ENCODE peak calls at places on chromosome 2, in five cellular contexts. U is keratinocyte, V is psoas muscle, K is coronary artery, Q is IMR-90. T is an unnamed sample.

GRCh38 chr2:124254621-124255020 is 229.5 kb downstream of the CNTNAP5 start:
- DNase-seq in V (no peak), U (no peak), K (no peak), Q (peak; percentile 21), T (no peak)

GRCh38 chr2:2763351-2763997 is 432.4 kb upstream of the MYT1L start:
- DNase-seq in K (no peak), U (no peak), Q (no peak), V (no peak), T (no peak)

GRCh38 chr2:72744049-72744448 is 81.8 kb downstream of the EXOC6B start:
- DNase-seq in Q (peak; percentile 67), K (no peak), V (no peak), U (no peak), T (no peak)

GRCh38 chr2:193695367-193695766 is 1500.6 kb upstream of the TMEFF2 start:
- DNase-seq in V (no peak), Q (no peak), U (no peak), K (no peak), T (no peak)

GRCh38 chr2:55922488-55922887 is 1.1 kb downstream of the EFEMP1 start:
- DNase-seq in K (no peak), U (no peak), V (no peak), Q (peak; percentile 58), T (peak; percentile 67)

GRCh38 chr2:158989165-158989564 is 20.7 kb downstream of the TANC1 start:
- DNase-seq in Q (no peak), U (no peak), K (no peak), V (no peak), T (no peak)

GRCh38 chr2:158199928-158200650 is 98.4 kb downstream of the UPP2 start:
- DNase-seq in V (no peak), Q (no peak), U (no peak), K (no peak), T (no peak)

GRCh38 chr2:179677148-179677688 is 184.2 kb downstream of the ZNF385B start:
- DNase-seq in U (no peak), Q (peak; percentile 35), V (no peak), K (no peak), T (no peak)

GRCh38 chr2:190636362-190636761 is 12.5 kb upstream of the NAB1 start:
- DNase-seq in Q (peak; percentile 75), V (no peak), U (no peak), K (no peak), T (no peak)

GRCh38 chr2:213104903-213105202 is 46.6 kb downstream of the IKZF2 start:
- DNase-seq in Q (no peak), K (no peak), U (no peak), V (no peak), T (no peak)

GRCh38 chr2:152505495-152505906 is 170.5 kb downstream of the FMNL2 start:
- DNase-seq in K (no peak), U (no peak), V (peak; percentile 35), Q (peak; percentile 41), T (no peak)

GRCh38 chr2:172083725-172084483 is 1.4 kb upstream of the DLX1 start:
- DNase-seq in Q (no peak), V (no peak), U (no peak), K (no peak), T (no peak)

GRCh38 chr2:95372845-95373244 is 29.7 kb upstream of the FAHD2A start:
- DNase-seq in Q (no peak), K (peak; percentile 53), V (no peak), U (no peak), T (peak; percentile 24)

GRCh38 chr2:59312967-59313943 is 1072.1 kb upstream of the FANCL start:
- DNase-seq in K (no peak), Q (no peak), V (no peak), U (no peak), T (no peak)

GRCh38 chr2:85864654-85865053 is 24.1 kb downstream of the ST3GAL5 start:
- DNase-seq in K (no peak), Q (no peak), V (no peak), U (no peak), T (no peak)

GRCh38 chr2:144830543-144830942 is 310.6 kb upstream of the ZEB2 start:
- DNase-seq in Q (no peak), V (no peak), K (no peak), U (no peak), T (no peak)

GRCh38 chr2:231563378-231563961 is 29.2 kb upstream of the TEX44 start:
- DNase-seq in K (no peak), U (peak; percentile 28), Q (peak; percentile 57), V (peak; percentile 42), T (no peak)

GRCh38 chr2:222290691-222291484 is 7.9 kb downstream of the PAX3 start:
- DNase-seq in U (no peak), Q (no peak), V (peak; percentile 16), K (no peak), T (no peak)

GRCh38 chr2:85308951-85309555 is 18.7 kb downstream of the TGOLN2 start:
- DNase-seq in V (peak; percentile 66), Q (peak; percentile 67), K (no peak), U (no peak), T (peak; percentile 62)

GRCh38 chr2:102803897-102804217 is 42.0 kb downstream of the TMEM182 start:
- DNase-seq in Q (no peak), K (no peak), V (no peak), U (no peak), T (no peak)

GRCh38 chr2:49335546-49335945 is 181.2 kb upstream of the FSHR start:
- DNase-seq in K (no peak), U (no peak), Q (no peak), V (no peak), T (no peak)

GRCh38 chr2:130391872-130392670 is 36.2 kb downstream of the PTPN18 start:
- DNase-seq in V (peak; percentile 26), Q (peak; percentile 45), K (peak; percentile 76), U (no peak), T (no peak)

GRCh38 chr2:46878886-46879285 is 36.7 kb downstream of the MCFD2 start:
- DNase-seq in V (peak; percentile 43), K (peak; percentile 84), U (no peak), Q (peak; percentile 84), T (peak; percentile 90)

GRCh38 chr2:128277961-128278681 is 40.5 kb downstream of the HS6ST1 start:
- DNase-seq in V (no peak), K (peak; percentile 53), U (no peak), Q (no peak), T (no peak)

GRCh38 chr2:100944617-100945432 is 57.3 kb upstream of the RPL31 start:
- DNase-seq in K (no peak), U (no peak), V (no peak), Q (no peak), T (no peak)

GRCh38 chr2:203579131-203579643 is 44.1 kb upstream of the RAPH1 start:
- DNase-seq in K (no peak), V (no peak), Q (peak; percentile 84), U (peak; percentile 71), T (no peak)

GRCh38 chr2:155020246-155020645 is 321.8 kb downstream of the KCNJ3 start:
- DNase-seq in V (no peak), Q (no peak), K (no peak), U (no peak), T (no peak)

GRCh38 chr2:67048314-67048713 is 348.8 kb upstream of the ETAA1 start:
- DNase-seq in Q (no peak), U (no peak), K (no peak), V (no peak), T (no peak)

GRCh38 chr2:234840336-234840735 is 111.5 kb upstream of the SH3BP4 start:
- DNase-seq in K (no peak), U (peak; percentile 28), V (peak; percentile 36), Q (peak; percentile 99), T (no peak)

GRCh38 chr2:25286025-25286400 is 55.7 kb downstream of the DNMT3A start:
- DNase-seq in Q (no peak), V (no peak), K (no peak), U (no peak), T (no peak)
- H3K27ac ChIP-seq in Q (no peak overlapping the region), V (peak overlapping the region; percentile 30), K (peak overlapping the region; percentile 58), U (no peak overlapping the region), T (no peak overlapping the region)

DNA sequence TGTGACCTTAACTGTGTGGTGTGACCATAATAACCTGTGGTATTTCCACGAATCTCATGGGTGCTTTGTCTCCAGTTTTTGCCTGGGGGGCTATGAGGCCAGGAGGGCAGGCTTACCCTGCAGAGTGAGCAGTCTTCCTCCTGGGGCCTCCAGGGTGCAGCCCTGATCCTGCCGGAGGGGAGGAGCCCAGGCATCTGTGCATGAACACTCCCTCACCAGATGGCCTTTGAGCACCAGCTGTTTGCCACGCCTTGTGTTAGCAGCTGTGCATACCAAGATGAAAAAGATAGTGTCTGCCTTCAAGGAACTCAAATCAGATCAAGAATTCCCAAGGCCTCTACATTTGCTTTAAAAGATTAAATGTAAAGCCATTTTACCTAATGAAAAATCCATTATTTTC is 75.0 kb upstream of the RBM44 start:
- DNase-seq in Q (peak; percentile 57), K (no peak), U (peak; percentile 54), V (no peak), T (peak; percentile 29)
- TF ChIP-seq CTCF in Q (no peak), K (no peak), U (peak; percentile 12), V (no peak), T (no peak)

GRCh38 chr2:237617305-237617982 is 9.9 kb upstream of the LRRFIP1 start:
- DNase-seq in U (no peak), Q (no peak), K (no peak), V (no peak), T (no peak)

GRCh38 chr2:237614151-237614720 is 13.2 kb upstream of the LRRFIP1 start:
- DNase-seq in V (no peak), Q (peak; percentile 52), U (no peak), K (peak; percentile 70), T (no peak)

GRCh38 chr2:237615631-237616249 is 11.6 kb upstream of the LRRFIP1 start:
- DNase-seq in Q (no peak), U (no peak), V (no peak), K (no peak), T (no peak)

GRCh38 chr2:237618449-237618848 is 8.9 kb upstream of the LRRFIP1 start:
- DNase-seq in Q (peak; percentile 87), U (no peak), V (no peak), K (no peak), T (no peak)

GRCh38 chr2:237616373-237617304 is 10.7 kb upstream of the LRRFIP1 start:
- DNase-seq in Q (peak; percentile 85), K (peak; percentile 65), U (no peak), V (no peak), T (no peak)
- H3K27ac ChIP-seq in Q (peak overlapping the region; percentile 98), K (peak overlapping the region; percentile 98), U (no peak overlapping the region), V (peak overlapping the region; percentile 74), T (peak overlapping the region; percentile 76)

DNA sequence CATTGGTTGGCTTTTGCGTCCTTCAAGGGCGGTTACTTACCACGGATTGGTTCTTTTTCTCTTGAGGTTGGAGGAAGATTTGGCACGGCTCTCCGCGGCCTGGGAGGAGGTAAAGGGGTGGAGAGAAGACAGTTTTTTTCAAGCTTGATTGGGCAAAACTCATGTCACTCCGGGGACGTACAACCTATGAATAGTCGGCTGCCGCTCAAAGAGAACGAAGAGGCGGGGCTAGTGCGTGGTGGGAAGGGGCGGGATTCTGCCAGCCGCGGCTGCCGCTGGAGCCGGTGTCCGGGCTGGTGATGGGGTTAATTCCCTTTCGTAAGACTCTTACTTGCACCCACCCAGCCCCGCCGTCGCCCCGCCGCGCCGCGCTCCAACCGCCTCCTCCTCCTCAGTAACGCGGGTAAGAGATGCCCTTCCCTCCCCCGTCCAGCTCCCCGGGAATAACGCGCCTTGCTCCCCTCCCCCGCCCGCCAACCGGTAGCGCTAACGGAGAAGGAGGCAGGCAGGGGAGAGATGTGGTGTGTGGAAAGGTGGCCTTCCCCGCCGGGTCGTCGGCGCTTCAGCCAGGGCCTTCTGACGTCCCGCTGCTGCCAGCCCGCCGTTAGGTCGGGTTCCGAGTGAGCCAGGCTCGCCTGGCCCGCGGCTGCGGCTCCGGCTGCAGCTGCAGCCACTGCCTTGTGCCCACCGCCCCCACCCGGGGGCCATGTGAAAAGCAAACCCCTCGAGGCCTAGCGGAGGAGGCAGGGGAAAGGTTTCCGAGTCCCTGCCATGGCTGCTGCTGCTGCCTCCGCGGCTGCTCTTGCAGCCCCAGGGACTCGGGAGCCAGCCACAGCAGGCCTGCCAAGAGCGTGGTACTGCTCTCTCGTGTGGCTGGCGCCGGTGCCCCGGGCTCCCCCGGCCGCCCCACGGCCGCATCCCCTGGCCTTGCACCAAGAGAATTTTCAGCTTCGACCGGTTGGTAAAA is at the start of gene R3HDM1:
- DNase-seq in V (peak; percentile 96), K (peak; percentile 98), U (peak; percentile 99), Q (peak; percentile 100), T (peak; percentile 99)
- TF ChIP-seq CTCF in V (no peak), K (no peak), U (no peak), Q (peak; percentile 29), T (no peak)